ENCODE peak calls at places on chromosome 1, in seven cellular contexts. One of them, this sample, is unnamed.

GRCh38 chr1:54581621-54582035 is 33.6 kb downstream of the ACOT11 start:
- DNase-seq in ovary: peak; percentile 91
- DNase-seq in brain microvascular endothelial cell: peak; percentile 11
- DNase-seq in pancreas: peak; percentile 100
- DNase-seq in SK-N-SH: peak; percentile 93
- DNase-seq in mammary epithelial cell: peak; percentile 93
- DNase-seq in MG63: peak; percentile 99
- DNase-seq in this sample: peak; percentile 75

GRCh38 chr1:163877016-163877415 is 555.3 kb downstream of the NUF2 start:
- DNase-seq in SK-N-SH: no peak
- DNase-seq in pancreas: no peak
- DNase-seq in ovary: no peak
- DNase-seq in MG63: no peak
- DNase-seq in mammary epithelial cell: no peak
- DNase-seq in brain microvascular endothelial cell: no peak
- DNase-seq in this sample: no peak

GRCh38 chr1:52947490-52947889 is 20.4 kb downstream of the SCP2 start:
- DNase-seq in MG63: no peak
- DNase-seq in brain microvascular endothelial cell: no peak
- DNase-seq in mammary epithelial cell: no peak
- DNase-seq in ovary: no peak
- DNase-seq in SK-N-SH: no peak
- DNase-seq in pancreas: no peak
- DNase-seq in this sample: no peak

GRCh38 chr1:69441496-69441895 is 126.2 kb upstream of the LRRC7 start:
- DNase-seq in mammary epithelial cell: peak; percentile 45
- DNase-seq in MG63: no peak
- DNase-seq in brain microvascular endothelial cell: no peak
- DNase-seq in SK-N-SH: no peak
- DNase-seq in ovary: no peak
- DNase-seq in pancreas: no peak
- DNase-seq in this sample: no peak

GRCh38 chr1:7549693-7550161 is 221.4 kb upstream of the VAMP3 start:
- DNase-seq in SK-N-SH: no peak
- DNase-seq in mammary epithelial cell: peak; percentile 73
- DNase-seq in MG63: peak; percentile 53
- DNase-seq in pancreas: no peak
- DNase-seq in ovary: no peak
- DNase-seq in brain microvascular endothelial cell: peak; percentile 11
- DNase-seq in this sample: no peak

GRCh38 chr1:83131692-83131955 is 867.3 kb downstream of the TTLL7 start:
- DNase-seq in mammary epithelial cell: peak; percentile 51
- DNase-seq in MG63: no peak
- DNase-seq in SK-N-SH: no peak
- DNase-seq in pancreas: no peak
- DNase-seq in brain microvascular endothelial cell: no peak
- DNase-seq in ovary: no peak
- DNase-seq in this sample: no peak

GRCh38 chr1:175481126-175482071 is 262.0 kb downstream of the TNR start:
- DNase-seq in pancreas: no peak
- DNase-seq in MG63: no peak
- DNase-seq in ovary: no peak
- DNase-seq in mammary epithelial cell: peak; percentile 9
- DNase-seq in brain microvascular endothelial cell: peak; percentile 35
- DNase-seq in SK-N-SH: no peak
- DNase-seq in this sample: peak; percentile 26

GRCh38 chr1:222792744-222793143 is 22.1 kb upstream of the DISP1 start:
- DNase-seq in pancreas: no peak
- DNase-seq in SK-N-SH: peak; percentile 68
- DNase-seq in MG63: no peak
- DNase-seq in brain microvascular endothelial cell: no peak
- DNase-seq in mammary epithelial cell: no peak
- DNase-seq in ovary: no peak
- DNase-seq in this sample: peak; percentile 69

GRCh38 chr1:54601730-54602129 is 21.6 kb downstream of the FAM151A start:
- DNase-seq in mammary epithelial cell: no peak
- DNase-seq in pancreas: no peak
- DNase-seq in brain microvascular endothelial cell: no peak
- DNase-seq in SK-N-SH: no peak
- DNase-seq in MG63: no peak
- DNase-seq in ovary: no peak
- DNase-seq in this sample: peak; percentile 67

GRCh38 chr1:152743371-152744145 is 14.3 kb upstream of the KPRP start:
- DNase-seq in SK-N-SH: no peak
- DNase-seq in brain microvascular endothelial cell: no peak
- DNase-seq in mammary epithelial cell: peak; percentile 88
- DNase-seq in ovary: no peak
- DNase-seq in pancreas: no peak
- DNase-seq in MG63: no peak
- DNase-seq in this sample: no peak

GRCh38 chr1:198681831-198682756 is 43.3 kb downstream of the PTPRC start:
- DNase-seq in SK-N-SH: peak; percentile 22
- DNase-seq in mammary epithelial cell: peak; percentile 94
- DNase-seq in pancreas: no peak
- DNase-seq in ovary: no peak
- DNase-seq in brain microvascular endothelial cell: peak; percentile 97
- DNase-seq in MG63: peak; percentile 84
- DNase-seq in this sample: peak; percentile 15

GRCh38 chr1:214460304-214460916 is 91.0 kb downstream of the PTPN14 start:
- DNase-seq in ovary: no peak
- DNase-seq in mammary epithelial cell: no peak
- DNase-seq in SK-N-SH: no peak
- DNase-seq in MG63: no peak
- DNase-seq in pancreas: no peak
- DNase-seq in brain microvascular endothelial cell: no peak
- DNase-seq in this sample: no peak

GRCh38 chr1:175845371-175845770 is 102.0 kb upstream of the TNR start:
- DNase-seq in mammary epithelial cell: no peak
- DNase-seq in ovary: no peak
- DNase-seq in MG63: no peak
- DNase-seq in pancreas: no peak
- DNase-seq in brain microvascular endothelial cell: no peak
- DNase-seq in SK-N-SH: no peak
- DNase-seq in this sample: no peak

GRCh38 chr1:186681136-186681535 is 913 bp upstream of the PTGS2 start:
- DNase-seq in brain microvascular endothelial cell: no peak
- DNase-seq in ovary: no peak
- DNase-seq in SK-N-SH: no peak
- DNase-seq in MG63: no peak
- DNase-seq in mammary epithelial cell: no peak
- DNase-seq in pancreas: no peak
- DNase-seq in this sample: no peak

GRCh38 chr1:15261155-15262002 is 14.4 kb downstream of the FHAD1 start:
- DNase-seq in MG63: peak; percentile 67
- DNase-seq in SK-N-SH: no peak
- DNase-seq in ovary: no peak
- DNase-seq in brain microvascular endothelial cell: no peak
- DNase-seq in pancreas: no peak
- DNase-seq in mammary epithelial cell: no peak
- DNase-seq in this sample: no peak

GRCh38 chr1:157994081-157994581 is 686 bp downstream of the KIRREL1 start:
- DNase-seq in SK-N-SH: peak; percentile 17
- DNase-seq in MG63: no peak
- DNase-seq in brain microvascular endothelial cell: no peak
- DNase-seq in mammary epithelial cell: no peak
- DNase-seq in pancreas: peak; percentile 67
- DNase-seq in ovary: peak; percentile 59
- DNase-seq in this sample: peak; percentile 81

GRCh38 chr1:5999711-6000443 is 7.7 kb upstream of the NPHP4 start:
- DNase-seq in mammary epithelial cell: no peak
- DNase-seq in pancreas: peak; percentile 63
- DNase-seq in MG63: no peak
- DNase-seq in brain microvascular endothelial cell: no peak
- DNase-seq in SK-N-SH: no peak
- DNase-seq in ovary: no peak
- DNase-seq in this sample: peak; percentile 57

GRCh38 chr1:204852854-204853253 is 17.8 kb upstream of the NFASC start:
- DNase-seq in brain microvascular endothelial cell: no peak
- DNase-seq in SK-N-SH: no peak
- DNase-seq in ovary: no peak
- DNase-seq in pancreas: no peak
- DNase-seq in mammary epithelial cell: no peak
- DNase-seq in MG63: no peak
- DNase-seq in this sample: no peak

GRCh38 chr1:17877896-17878295 is 122.8 kb downstream of the ACTL8 start:
- DNase-seq in mammary epithelial cell: no peak
- DNase-seq in SK-N-SH: no peak
- DNase-seq in MG63: no peak
- DNase-seq in ovary: no peak
- DNase-seq in brain microvascular endothelial cell: no peak
- DNase-seq in pancreas: no peak
- DNase-seq in this sample: no peak

GRCh38 chr1:112450773-112451172 is 54.8 kb downstream of the CTTNBP2NL start:
- DNase-seq in SK-N-SH: no peak
- DNase-seq in pancreas: no peak
- DNase-seq in brain microvascular endothelial cell: no peak
- DNase-seq in ovary: no peak
- DNase-seq in mammary epithelial cell: no peak
- DNase-seq in MG63: no peak
- DNase-seq in this sample: no peak

GRCh38 chr1:224338150-224338838 is 8.3 kb upstream of the NVL start:
- DNase-seq in brain microvascular endothelial cell: no peak
- DNase-seq in pancreas: no peak
- DNase-seq in SK-N-SH: no peak
- DNase-seq in MG63: no peak
- DNase-seq in mammary epithelial cell: no peak
- DNase-seq in ovary: no peak
- DNase-seq in this sample: no peak

GRCh38 chr1:173733912-173734311 is 19.1 kb downstream of the KLHL20 start:
- DNase-seq in mammary epithelial cell: no peak
- DNase-seq in SK-N-SH: no peak
- DNase-seq in brain microvascular endothelial cell: no peak
- DNase-seq in ovary: no peak
- DNase-seq in pancreas: no peak
- DNase-seq in MG63: no peak
- DNase-seq in this sample: no peak

GRCh38 chr1:65846911-65847310 is 54.2 kb downstream of the PDE4B start:
- DNase-seq in pancreas: no peak
- DNase-seq in MG63: no peak
- DNase-seq in brain microvascular endothelial cell: no peak
- DNase-seq in ovary: no peak
- DNase-seq in mammary epithelial cell: no peak
- DNase-seq in SK-N-SH: no peak
- DNase-seq in this sample: no peak

GRCh38 chr1:150577557-150578277 is 1.7 kb downstream of the MCL1 start:
- DNase-seq in MG63: no peak
- DNase-seq in SK-N-SH: peak; percentile 22
- DNase-seq in brain microvascular endothelial cell: peak; percentile 35
- DNase-seq in mammary epithelial cell: no peak
- DNase-seq in ovary: no peak
- DNase-seq in pancreas: no peak
- DNase-seq in this sample: no peak

GRCh38 chr1:150576794-150577556 is 2.4 kb downstream of the MCL1 start:
- DNase-seq in mammary epithelial cell: no peak
- DNase-seq in pancreas: no peak
- DNase-seq in brain microvascular endothelial cell: no peak
- DNase-seq in SK-N-SH: no peak
- DNase-seq in ovary: no peak
- DNase-seq in MG63: no peak
- DNase-seq in this sample: no peak

GRCh38 chr1:150575518-150576366 is 3.7 kb downstream of the MCL1 start:
- DNase-seq in MG63: no peak
- DNase-seq in mammary epithelial cell: no peak
- DNase-seq in SK-N-SH: no peak
- DNase-seq in pancreas: no peak
- DNase-seq in ovary: no peak
- DNase-seq in brain microvascular endothelial cell: no peak
- DNase-seq in this sample: no peak

GRCh38 chr1:150575072-150575489 is 4.3 kb downstream of the MCL1 start:
- DNase-seq in pancreas: no peak
- DNase-seq in MG63: no peak
- DNase-seq in mammary epithelial cell: no peak
- DNase-seq in ovary: no peak
- DNase-seq in SK-N-SH: no peak
- DNase-seq in brain microvascular endothelial cell: no peak
- DNase-seq in this sample: no peak

GRCh38 chr1:150576367-150576711 is 3.1 kb downstream of the MCL1 start:
- DNase-seq in MG63: no peak
- DNase-seq in SK-N-SH: no peak
- DNase-seq in mammary epithelial cell: no peak
- DNase-seq in ovary: no peak
- DNase-seq in pancreas: no peak
- DNase-seq in brain microvascular endothelial cell: no peak
- DNase-seq in this sample: no peak
- H3K36me3 ChIP-seq in MG63: peaks cover 79% of the 10 kb centered on the region
- H3K36me3 ChIP-seq in SK-N-SH: peaks cover 75% of the 10 kb centered on the region
- H3K36me3 ChIP-seq in mammary epithelial cell: peaks cover 46% of the 10 kb centered on the region
- H3K36me3 ChIP-seq in ovary: no peaks in the 10 kb centered on the region
- H3K36me3 ChIP-seq in pancreas: peaks cover 29% of the 10 kb centered on the region
- H3K36me3 ChIP-seq in brain microvascular endothelial cell: peaks cover 74% of the 10 kb centered on the region
- H3K36me3 ChIP-seq in this sample: peaks cover 31% of the 10 kb centered on the region

GRCh38 chr1:167746013-167746672 is 24.4 kb downstream of the MPZL1 start:
- DNase-seq in SK-N-SH: no peak
- DNase-seq in MG63: no peak
- DNase-seq in ovary: no peak
- DNase-seq in brain microvascular endothelial cell: no peak
- DNase-seq in mammary epithelial cell: no peak
- DNase-seq in pancreas: no peak
- DNase-seq in this sample: no peak
- H3K4me3 ChIP-seq in SK-N-SH: no peak overlapping the region
- H3K4me3 ChIP-seq in MG63: no peak overlapping the region
- H3K4me3 ChIP-seq in ovary: no peak overlapping the region
- H3K4me3 ChIP-seq in brain microvascular endothelial cell: no peak overlapping the region
- H3K4me3 ChIP-seq in mammary epithelial cell: no peak overlapping the region
- H3K4me3 ChIP-seq in pancreas: no peak overlapping the region
- H3K4me3 ChIP-seq in this sample: no peak overlapping the region

GRCh38 chr1:94693435-94693834 is 126.7 kb upstream of the SLC44A3 start:
- DNase-seq in SK-N-SH: no peak
- DNase-seq in ovary: no peak
- DNase-seq in MG63: no peak
- DNase-seq in pancreas: no peak
- DNase-seq in mammary epithelial cell: no peak
- DNase-seq in brain microvascular endothelial cell: no peak
- DNase-seq in this sample: no peak
- H3K27me3 ChIP-seq in SK-N-SH: no peaks in the 10 kb centered on the region
- H3K27me3 ChIP-seq in ovary: no peaks in the 10 kb centered on the region
- H3K27me3 ChIP-seq in MG63: no peaks in the 10 kb centered on the region
- H3K27me3 ChIP-seq in pancreas: no peaks in the 10 kb centered on the region
- H3K27me3 ChIP-seq in mammary epithelial cell: no peaks in the 10 kb centered on the region
- H3K27me3 ChIP-seq in brain microvascular endothelial cell: no peaks in the 10 kb centered on the region
- H3K27me3 ChIP-seq in this sample: no peaks in the 10 kb centered on the region

DNA sequence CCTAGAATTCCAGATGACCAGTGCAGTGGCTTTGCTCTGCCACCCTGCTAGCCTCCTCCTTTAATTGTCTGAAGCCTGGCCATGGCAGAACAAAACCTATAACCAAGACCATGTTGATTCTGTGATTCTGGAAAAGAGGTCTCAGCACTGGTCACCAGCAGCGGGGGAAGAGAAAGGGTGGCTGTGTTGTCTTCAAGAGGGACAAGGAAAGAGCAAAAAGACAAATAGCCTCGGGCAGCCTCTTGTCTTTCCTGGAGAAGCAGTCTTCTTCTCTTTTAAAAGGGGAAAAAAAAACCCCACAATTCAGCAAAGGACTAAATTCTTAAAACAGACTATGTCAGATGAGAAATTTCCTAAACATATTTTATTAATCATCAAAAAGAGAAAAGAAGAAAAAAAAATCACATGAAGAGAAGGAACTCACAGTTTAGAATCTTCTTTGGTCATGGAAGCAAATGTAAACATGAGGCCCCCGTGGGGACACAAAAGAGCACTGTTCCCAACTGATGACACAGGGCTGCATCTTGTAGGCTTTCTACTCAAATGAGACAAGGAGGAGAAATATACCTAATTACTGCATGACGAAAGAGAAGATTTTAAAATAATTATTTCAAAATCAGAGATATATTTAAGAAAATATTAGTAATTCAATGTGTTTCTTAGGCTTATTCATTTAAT is 36.3 kb upstream of the RAP1GAP start:
- DNase-seq in brain microvascular endothelial cell: no peak
- DNase-seq in pancreas: no peak
- DNase-seq in MG63: no peak
- DNase-seq in SK-N-SH: no peak
- DNase-seq in ovary: no peak
- DNase-seq in mammary epithelial cell: no peak
- DNase-seq in this sample: no peak
- H3K36me3 ChIP-seq in brain microvascular endothelial cell: peaks cover 29% of the 10 kb centered on the region
- H3K36me3 ChIP-seq in pancreas: peaks cover 26% of the 10 kb centered on the region
- H3K36me3 ChIP-seq in MG63: peaks cover 43% of the 10 kb centered on the region
- H3K36me3 ChIP-seq in SK-N-SH: peaks cover 50% of the 10 kb centered on the region
- H3K36me3 ChIP-seq in ovary: no peaks in the 10 kb centered on the region
- H3K36me3 ChIP-seq in mammary epithelial cell: peaks cover 31% of the 10 kb centered on the region
- H3K36me3 ChIP-seq in this sample: peaks cover 20% of the 10 kb centered on the region